ENCODE peak calls at places on chromosomes 6 and 20, in ten cellular contexts. E, R, X, N, U, L, C, T, J and P are unnamed samples.

GRCh38 chr20:34085544-34086040 is 26.5 kb downstream of the EIF2S2 start:
- DNase-seq in E (no peak), R (no peak), X (no peak), N (no peak), U (no peak), L (no peak), C (no peak), T (no peak), J (no peak), P (no peak)

GRCh38 chr6:142542704-142543233 is 241.0 kb downstream of the ADGRG6 start:
- DNase-seq in E (no peak), R (peak), X (peak), N (no peak), U (no peak), L (no peak), C (peak), T (no peak), J (peak), P (peak)

GRCh38 chr20:59158673-59159072 is 4.9 kb upstream of the ZNF831 start:
- DNase-seq in E (no peak), R (no peak), X (no peak), N (no peak), U (no peak), L (no peak), C (no peak), T (no peak), J (no peak), P (no peak)

GRCh38 chr20:44526129-44526528 is 4.3 kb upstream of the SERINC3 start:
- DNase-seq in E (no peak), R (no peak), X (no peak), N (no peak), U (no peak), L (no peak), C (peak), T (no peak), J (no peak), P (no peak)

GRCh38 chr6:47520282-47520681 is 42.7 kb downstream of the CD2AP start:
- DNase-seq in E (no peak), R (peak), X (no peak), N (no peak), U (no peak), L (peak), C (no peak), T (no peak), J (no peak), P (no peak)

GRCh38 chr6:108587258-108588059 is 26.7 kb downstream of the FOXO3 start:
- DNase-seq in E (no peak), R (no peak), X (no peak), N (no peak), U (no peak), L (no peak), C (peak), T (no peak), J (no peak), P (no peak)

GRCh38 chr20:54275359-54276108 is 67.6 kb downstream of the PFDN4 start:
- DNase-seq in E (no peak), R (no peak), X (no peak), N (no peak), U (no peak), L (no peak), C (no peak), T (no peak), J (no peak), P (no peak)

GRCh38 chr6:99543968-99544367 is 24.5 kb downstream of the CCNC start:
- DNase-seq in E (no peak), R (no peak), X (no peak), N (no peak), U (no peak), L (no peak), C (no peak), T (no peak), J (no peak), P (no peak)

GRCh38 chr6:163180874-163181541 is 233.5 kb upstream of the QKI start:
- DNase-seq in E (peak), R (peak), X (peak), N (no peak), U (no peak), L (peak), C (peak), T (no peak), J (peak), P (no peak)

GRCh38 chr20:21235346-21235712 is 67.8 kb upstream of the XRN2 start:
- DNase-seq in E (no peak), R (no peak), X (no peak), N (no peak), U (peak), L (no peak), C (no peak), T (no peak), J (no peak), P (no peak)

GRCh38 chr6:158756977-158757752 is 62.0 kb downstream of the EZR start:
- DNase-seq in E (no peak), R (no peak), X (no peak), N (no peak), U (no peak), L (no peak), C (no peak), T (no peak), J (no peak), P (no peak)

GRCh38 chr6:116564921-116565872 is 6.1 kb upstream of the RWDD1 start:
- DNase-seq in E (no peak), R (peak), X (no peak), N (no peak), U (no peak), L (no peak), C (no peak), T (no peak), J (no peak), P (no peak)

GRCh38 chr20:23078994-23079364 is 7.1 kb downstream of the CD93 start:
- DNase-seq in E (no peak), R (no peak), X (no peak), N (peak), U (peak), L (peak), C (no peak), T (no peak), J (no peak), P (no peak)

GRCh38 chr6:83381949-83382348 is 48.9 kb downstream of the ME1 start:
- DNase-seq in E (no peak), R (no peak), X (no peak), N (no peak), U (no peak), L (no peak), C (no peak), T (no peak), J (no peak), P (no peak)

GRCh38 chr6:158818008-158818579 is 1.1 kb downstream of the EZR start:
- DNase-seq in E (peak), R (peak), X (no peak), N (peak), U (peak), L (peak), C (peak), T (peak), J (peak), P (peak)

GRCh38 chr20:63026582-63027424 is 20.0 kb upstream of the BHLHE23 start:
- DNase-seq in E (no peak), R (no peak), X (no peak), N (no peak), U (no peak), L (peak), C (no peak), T (no peak), J (no peak), P (no peak)